ENCODE peak calls at places on chromosomes 3 and 15, in seven cellular contexts. S, P, R, I, N, Z and Q are unnamed samples.

GRCh38 chr3:171688593-171688992 is 121.7 kb downstream of the PLD1 start:
- DNase-seq in P (no peak), Z (no peak), N (no peak), I (no peak), S (no peak), R (no peak), Q (no peak)

GRCh38 chr15:89556413-89557262 is 18.6 kb upstream of the TICRR start:
- DNase-seq in N (peak; percentile 72), S (no peak), I (peak; percentile 71), Z (peak; percentile 85), P (no peak), R (peak; percentile 85), Q (peak; percentile 54)

GRCh38 chr3:23938657-23939056 is 6.4 kb upstream of the NR1D2 start:
- DNase-seq in I (no peak), S (no peak), R (no peak), Z (peak; percentile 38), N (no peak), P (no peak), Q (no peak)

GRCh38 chr15:37261685-37262084 is 161.3 kb upstream of the MEIS2 start:
- DNase-seq in N (no peak), R (no peak), P (no peak), S (no peak), I (peak; percentile 45), Z (no peak), Q (no peak)

GRCh38 chr15:80099246-80099645 is 39.8 kb downstream of the ZFAND6 start:
- DNase-seq in R (no peak), N (no peak), P (no peak), S (no peak), Z (no peak), I (no peak), Q (no peak)

GRCh38 chr15:62141643-62142588 is 23.2 kb downstream of the C2CD4B start:
- DNase-seq in N (no peak), R (peak; percentile 67), S (no peak), P (no peak), I (peak; percentile 89), Z (no peak), Q (no peak)

GRCh38 chr15:22811640-22812039 is 25.2 kb downstream of the NIPA1 start:
- DNase-seq in N (peak; percentile 44), R (peak; percentile 30), Z (peak; percentile 21), P (no peak), I (peak; percentile 69), S (peak; percentile 58), Q (no peak)

GRCh38 chr15:73685561-73685960 is 1.4 kb downstream of the CD276 start:
- DNase-seq in Z (no peak), R (no peak), P (no peak), S (no peak), I (no peak), N (no peak), Q (peak; percentile 41)

GRCh38 chr3:136994772-136995516 is 37.2 kb downstream of the IL20RB start:
- DNase-seq in P (peak; percentile 88), S (peak; percentile 84), N (no peak), Z (peak; percentile 89), I (peak; percentile 90), R (peak; percentile 98), Q (no peak)

GRCh38 chr3:127162947-127163645 is 29.8 kb upstream of the PRR23E start:
- DNase-seq in P (peak; percentile 37), N (no peak), I (no peak), R (peak; percentile 6), Z (peak; percentile 32), S (peak; percentile 15), Q (peak; percentile 76)

GRCh38 chr3:166195808-166196207 is 358.6 kb upstream of the BCHE start:
- DNase-seq in R (no peak), S (no peak), I (no peak), P (no peak), N (no peak), Z (no peak), Q (no peak)

GRCh38 chr3:111152506-111152905 is 80.9 kb downstream of the NECTIN3 start:
- DNase-seq in R (no peak), Z (no peak), I (no peak), S (no peak), N (no peak), P (no peak), Q (no peak)

GRCh38 chr3:43759297-43759782 is 68.6 kb downstream of the ABHD5 start:
- DNase-seq in N (peak; percentile 34), R (peak; percentile 46), I (no peak), Z (no peak), S (no peak), P (no peak), Q (no peak)

GRCh38 chr3:10213156-10213792 is 35.0 kb upstream of the TATDN2 start:
- DNase-seq in R (no peak), P (no peak), Z (no peak), S (no peak), N (no peak), I (no peak), Q (no peak)

GRCh38 chr3:175476489-175476888 is 617.4 kb downstream of the NAALADL2 start:
- DNase-seq in S (no peak), P (no peak), Z (no peak), N (no peak), R (no peak), I (no peak), Q (no peak)
- H3K27ac ChIP-seq in S (no peak overlapping the region), P (no peak overlapping the region), Z (no peak overlapping the region), N (no peak overlapping the region), R (no peak overlapping the region), I (no peak overlapping the region), Q (no peak overlapping the region)

DNA sequence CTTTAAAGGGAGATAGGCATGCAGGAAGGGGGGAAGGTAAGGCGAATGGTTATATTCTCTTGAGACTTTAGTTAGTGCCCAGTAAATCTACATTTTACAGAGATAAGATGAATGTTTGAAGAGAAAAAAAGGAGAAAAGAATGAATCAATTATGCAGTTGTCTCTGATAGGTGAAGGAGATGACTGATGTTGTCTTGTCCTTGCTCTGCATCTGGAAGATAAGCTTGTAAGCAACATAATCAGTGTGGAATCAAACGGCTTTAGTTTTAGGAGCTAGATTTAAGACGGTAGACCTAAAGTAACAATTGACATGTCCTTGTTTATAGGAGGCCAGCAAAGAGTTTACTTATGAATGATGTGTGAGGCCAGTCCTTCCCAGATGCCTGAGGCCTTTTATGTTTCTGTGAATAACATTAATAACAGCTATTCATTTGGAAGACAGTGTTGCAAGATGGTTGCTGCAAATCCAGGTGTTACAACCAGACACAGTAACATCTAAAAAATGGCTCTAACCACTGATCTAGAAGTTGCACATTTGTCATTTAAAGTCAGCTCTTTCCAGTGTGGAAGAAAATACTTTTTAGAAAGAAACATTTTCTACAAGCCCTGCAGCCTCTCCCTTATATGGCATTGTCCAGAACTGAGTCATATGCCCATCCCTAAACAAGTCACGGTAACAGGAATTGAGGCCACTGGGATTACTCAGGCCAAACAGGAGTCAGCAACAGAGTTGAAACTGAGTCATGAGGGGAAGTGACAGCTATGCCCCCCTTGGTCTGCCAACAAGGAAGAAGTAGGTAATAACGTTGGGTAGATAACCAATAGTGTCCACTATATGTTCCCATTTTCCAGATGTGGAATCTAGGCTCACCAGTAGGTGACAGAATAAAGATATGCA is 77.5 kb upstream of the FBN1 start:
- DNase-seq in S (no peak), N (peak; percentile 15), R (peak; percentile 51), I (no peak), Z (no peak), P (no peak), Q (no peak)
- H3K27ac ChIP-seq in S (no peak overlapping the region), N (peak overlapping the region; percentile 24), R (no peak overlapping the region), I (no peak overlapping the region), Z (no peak overlapping the region), P (no peak overlapping the region), Q (no peak overlapping the region)

GRCh38 chr15:25717116-25717755 is 145.9 kb downstream of the ATP10A start:
- DNase-seq in P (no peak), S (no peak), N (no peak), Z (peak; percentile 7), R (peak; percentile 34), I (no peak), Q (no peak)
- H3K27ac ChIP-seq in P (no peak overlapping the region), S (no peak overlapping the region), N (no peak overlapping the region), Z (no peak overlapping the region), R (no peak overlapping the region), I (no peak overlapping the region), Q (no peak overlapping the region)

GRCh38 chr15:77634266-77634962 is 1.7 kb upstream of the LINGO1 start:
- DNase-seq in N (peak; percentile 71), P (peak; percentile 79), R (peak; percentile 68), I (peak; percentile 65), Z (peak; percentile 83), S (peak; percentile 86), Q (peak; percentile 44)
- H3K27ac ChIP-seq in N (no peak overlapping the region), P (no peak overlapping the region), R (no peak overlapping the region), I (no peak overlapping the region), Z (no peak overlapping the region), S (no peak overlapping the region), Q (no peak overlapping the region)